ENCODE peak calls at places on chromosomes 1 and 21, in eight cellular contexts. V is activated gamma-delta T cell treated with Interleukin-2 at 50 U/mL for 16 hours; E is GM12865; B is NCI-H2107; G is globus pallidus; N is cardiac fibroblast; S is heart left ventricle; Y is activated T-helper 2 cell treated with anti-CD3 and anti-CD28 coated beads, Interferon-gamma antibody, Interleukin-2, Interleukin-4, amounts not matched to agents 10 μg/mL and 5 μg/mL and 100 μg/mL, durations not matched to agents 14 hours and 24 hours and 36 hours. U is an unnamed sample.
A peak's percentile ranks its signal among the peaks of the same experiment; 100 is the strongest.

GRCh38 chr1:200468264-200469001 is 58.6 kb upstream of the ZNF281 start:
- DNase-seq in S (no peak), G (no peak), E (no peak), N (peak; percentile 21), Y (no peak), B (no peak), V (no peak), U (no peak)

GRCh38 chr1:45892068-45892785 is 88.8 kb downstream of the MAST2 start:
- DNase-seq in V (no peak), N (peak; percentile 96), E (no peak), G (no peak), B (no peak), S (peak; percentile 33), Y (no peak), U (peak; percentile 53)

GRCh38 chr21:36183144-36183795 is 26.6 kb downstream of the DOP1B start:
- DNase-seq in G (no peak), Y (no peak), S (no peak), V (no peak), E (no peak), N (peak; percentile 28), B (no peak), U (no peak)

GRCh38 chr1:180369061-180369460 is 133.3 kb downstream of the ACBD6 start:
- DNase-seq in N (no peak), E (no peak), B (no peak), Y (no peak), G (no peak), S (no peak), V (no peak), U (no peak)

GRCh38 chr1:66778266-66778665 is 22.8 kb downstream of the INSL5 start:
- DNase-seq in N (no peak), G (no peak), Y (no peak), V (no peak), S (no peak), B (peak; percentile 33), E (no peak), U (no peak)

GRCh38 chr1:9890224-9890731 is 19.8 kb downstream of the CTNNBIP1 start:
- DNase-seq in G (no peak), N (peak; percentile 93), S (peak; percentile 74), E (no peak), V (no peak), Y (no peak), B (no peak), U (no peak)

GRCh38 chr1:209380396-209380795 is 203.1 kb upstream of the CAMK1G start:
- DNase-seq in G (no peak), V (no peak), E (no peak), Y (no peak), B (no peak), N (no peak), S (no peak), U (no peak)

GRCh38 chr1:23896491-23896890 is 16.7 kb downstream of the CNR2 start:
- DNase-seq in E (peak; percentile 42), N (no peak), G (no peak), B (no peak), S (no peak), V (no peak), Y (no peak), U (no peak)

GRCh38 chr1:49199564-49199963 is 422.9 kb upstream of the BEND5 start:
- DNase-seq in S (no peak), G (no peak), Y (no peak), N (no peak), E (no peak), B (no peak), V (no peak), U (no peak)

GRCh38 chr1:1361233-1361981 is 3.1 kb upstream of the MXRA8 start:
- DNase-seq in N (no peak), G (no peak), Y (no peak), V (no peak), S (no peak), B (no peak), E (no peak), U (no peak)

GRCh38 chr1:31659889-31660288 is 15.2 kb upstream of the PEF1 start:
- DNase-seq in N (no peak), S (no peak), B (no peak), E (no peak), G (no peak), Y (no peak), V (no peak), U (no peak)

GRCh38 chr1:236027096-236027495 is 37.8 kb downstream of the NID1 start:
- DNase-seq in N (no peak), B (no peak), Y (no peak), S (no peak), G (no peak), E (no peak), V (no peak), U (no peak)

GRCh38 chr1:23651069-23651808 is 40.4 kb upstream of the RPL11 start:
- DNase-seq in Y (no peak), E (no peak), G (no peak), V (no peak), N (peak; percentile 70), B (no peak), S (peak; percentile 81), U (peak; percentile 41)

GRCh38 chr1:153490272-153491051 is 30.0 kb upstream of the S100A7 start:
- DNase-seq in V (no peak), B (peak; percentile 91), N (peak; percentile 97), G (peak; percentile 20), Y (no peak), E (peak; percentile 51), S (peak; percentile 85), U (peak; percentile 96)

GRCh38 chr1:148263906-148264255 is 111.8 kb upstream of the NBPF11 start:
- DNase-seq in V (peak; percentile 5), E (no peak), Y (no peak), S (no peak), G (no peak), N (no peak), B (no peak), U (no peak)

GRCh38 chr1:24641646-24642151 is 1.4 kb upstream of the SRRM1 start:
- DNase-seq in Y (no peak), G (peak; percentile 22), E (peak; percentile 58), N (peak; percentile 47), S (peak; percentile 58), B (no peak), V (peak; percentile 6), U (peak; percentile 6)

GRCh38 chr1:46062651-46063319 is 69.6 kb downstream of the PIK3R3 start:
- DNase-seq in N (peak; percentile 11), Y (peak; percentile 40), G (no peak), E (peak; percentile 56), V (no peak), B (no peak), S (no peak), U (no peak)

GRCh38 chr1:108570128-108570527 is 10.2 kb downstream of the EEIG2 start:
- DNase-seq in E (peak; percentile 54), B (no peak), N (peak; percentile 39), G (no peak), V (no peak), S (no peak), Y (no peak), U (no peak)

GRCh38 chr1:195806060-195806459 is 802.2 kb downstream of the KCNT2 start:
- DNase-seq in V (no peak), G (no peak), N (no peak), B (no peak), Y (no peak), S (no peak), E (no peak), U (no peak)

GRCh38 chr1:23478896-23479790 is 4.8 kb downstream of the ASAP3 start:
- DNase-seq in Y (no peak), S (peak; percentile 90), N (peak; percentile 73), E (no peak), G (peak; percentile 20), V (no peak), B (no peak), U (peak; percentile 99)

GRCh38 chr1:39105841-39106765 is 80.0 kb downstream of the NDUFS5 start:
- DNase-seq in E (peak; percentile 71), B (peak; percentile 98), V (no peak), N (peak; percentile 52), Y (no peak), S (peak; percentile 72), G (no peak), U (peak; percentile 47)

GRCh38 chr1:24009406-24009805 is 29.3 kb upstream of the SRSF10 start:
- DNase-seq in V (no peak), E (no peak), B (no peak), Y (no peak), G (no peak), N (peak; percentile 42), S (no peak), U (no peak)

GRCh38 chr1:43783671-43784205 is 76.4 kb downstream of the ST3GAL3 start:
- DNase-seq in V (no peak), Y (no peak), N (peak; percentile 58), B (no peak), G (no peak), E (peak; percentile 43), S (no peak), U (peak; percentile 75)

GRCh38 chr21:17451364-17451869 is 61.4 kb upstream of the CXADR start:
- DNase-seq in E (no peak), Y (no peak), S (no peak), B (no peak), G (no peak), V (no peak), N (peak; percentile 84), U (no peak)

GRCh38 chr1:47894718-47895393 is 102.3 kb downstream of the TRABD2B start:
- DNase-seq in E (no peak), Y (no peak), G (no peak), B (no peak), V (no peak), N (peak; percentile 3), S (no peak), U (peak; percentile 89)

GRCh38 chr1:36869054-36869453 is 165.3 kb downstream of the GRIK3 start:
- DNase-seq in G (no peak), E (no peak), V (no peak), B (no peak), N (no peak), Y (no peak), S (no peak), U (no peak)

GRCh38 chr1:171191992-171192391 is 6.9 kb downstream of the FMO2 start:
- DNase-seq in G (no peak), S (no peak), E (no peak), B (no peak), N (no peak), V (no peak), Y (no peak), U (no peak)

GRCh38 chr21:33036430-33037162 is 10.9 kb downstream of the OLIG2 start:
- DNase-seq in V (peak; percentile 35), Y (peak; percentile 26), S (peak; percentile 39), E (peak; percentile 30), G (peak; percentile 36), N (peak; percentile 74), B (no peak), U (no peak)

GRCh38 chr1:39892611-39893595 is 8.8 kb downstream of the MYCL start:
- DNase-seq in G (no peak), E (no peak), N (peak; percentile 77), V (no peak), S (no peak), Y (no peak), B (peak; percentile 97), U (no peak)

GRCh38 chr1:235207202-235207565 is 46.1 kb upstream of the RBM34 start:
- DNase-seq in N (no peak), B (no peak), E (peak; percentile 5), G (no peak), V (peak; percentile 21), Y (peak; percentile 50), S (no peak), U (no peak)